ENCODE peak calls at places on chromosomes 3 and 15, in six cellular contexts. V is activated CD4-positive, CD25-positive, alpha-beta regulatory T cell; N is hippocampal formation; D is skeletal muscle cell; M is iris pigment epithelial cell; P is Daoy. F is an unnamed sample.

GRCh38 chr3:101381809-101382208 is 61.4 kb upstream of the IMPG2 start:
- DNase-seq in V (no peak), N (peak; percentile 51), D (no peak), M (peak; percentile 62), P (no peak), F (peak; percentile 75)

GRCh38 chr3:61236556-61236955 is 14.7 kb downstream of the FHIT start:
- DNase-seq in V (no peak), N (no peak), D (no peak), M (no peak), P (no peak), F (no peak)

GRCh38 chr3:134378384-134378783 is 4.1 kb upstream of the AMOTL2 start:
- DNase-seq in V (no peak), N (no peak), D (no peak), M (no peak), P (peak; percentile 66), F (peak; percentile 63)

GRCh38 chr3:194325424-194326165 is 25.5 kb downstream of the CPN2 start:
- DNase-seq in V (no peak), N (no peak), D (no peak), M (no peak), P (no peak), F (no peak)

GRCh38 chr3:170910542-170910941 is 2.1 kb upstream of the EIF5A2 start:
- DNase-seq in V (no peak), N (no peak), D (no peak), M (peak; percentile 9), P (no peak), F (no peak)

GRCh38 chr3:174951023-174951422 is 91.9 kb downstream of the NAALADL2 start:
- DNase-seq in V (no peak), N (no peak), D (peak; percentile 77), M (peak; percentile 92), P (peak; percentile 21), F (no peak)

GRCh38 chr15:78225783-78226541 is 8.4 kb downstream of the ACSBG1 start:
- DNase-seq in V (no peak), N (no peak), D (peak; percentile 8), M (peak; percentile 22), P (peak; percentile 27), F (no peak)

GRCh38 chr15:65836665-65837064 is 32.6 kb upstream of the RAB11A start:
- DNase-seq in V (no peak), N (no peak), D (no peak), M (no peak), P (no peak), F (no peak)

GRCh38 chr3:137792633-137793271 is 28.6 kb downstream of the SOX14 start:
- DNase-seq in V (no peak), N (no peak), D (no peak), M (peak; percentile 41), P (peak; percentile 50), F (peak; percentile 45)

GRCh38 chr15:101169457-101170071 is 82.3 kb downstream of the CHSY1 start:
- DNase-seq in V (no peak), N (no peak), D (no peak), M (no peak), P (peak; percentile 35), F (no peak)

GRCh38 chr3:27532931-27533607 is 48.9 kb upstream of the SLC4A7 start:
- DNase-seq in V (no peak), N (no peak), D (no peak), M (peak; percentile 32), P (peak; percentile 51), F (no peak)

GRCh38 chr3:149581681-149582349 is 76.0 kb downstream of the WWTR1 start:
- DNase-seq in V (no peak), N (no peak), D (peak; percentile 86), M (peak; percentile 90), P (peak; percentile 95), F (peak; percentile 98)

GRCh38 chr3:100776097-100776729 is 66.9 kb downstream of the TFG start:
- DNase-seq in V (no peak), N (no peak), D (no peak), M (no peak), P (no peak), F (no peak)

GRCh38 chr3:122392868-122393844 is 9.2 kb downstream of the FAM162A start:
- DNase-seq in V (no peak), N (peak; percentile 54), D (no peak), M (peak; percentile 71), P (peak; percentile 35), F (peak; percentile 61)

GRCh38 chr3:141795719-141796435 is 32.7 kb downstream of the GRK7 start:
- DNase-seq in V (no peak), N (no peak), D (no peak), M (peak; percentile 20), P (no peak), F (peak; percentile 54)

GRCh38 chr3:48301814-48302194 is 31.7 kb downstream of the SPINK8 start:
- DNase-seq in V (no peak), N (no peak), D (no peak), M (peak; percentile 38), P (peak; percentile 27), F (peak; percentile 37)

GRCh38 chr3:159787191-159787590 is 201.4 kb upstream of the IL12A start:
- DNase-seq in V (no peak), N (no peak), D (peak; percentile 71), M (peak; percentile 96), P (peak; percentile 87), F (peak; percentile 49)

GRCh38 chr15:61889706-61890105 is 170.5 kb downstream of the VPS13C start:
- DNase-seq in V (no peak), N (no peak), D (no peak), M (no peak), P (no peak), F (no peak)

F was measured in SJCRH30.